ENCODE peak calls at places on chromosomes 2 and 18, in seven cellular contexts. D, T, A, G, V, S and H are unnamed samples.

GRCh38 chr18:47997338-47997780 is 66.9 kb upstream of the SMAD2 start:
- DNase-seq in G (no peak), S (no peak), V (no peak), T (no peak), D (no peak), A (no peak), H (no peak)

GRCh38 chr2:14288016-14288415 is 344.5 kb upstream of the LRATD1 start:
- DNase-seq in D (no peak), V (no peak), A (no peak), T (no peak), G (no peak), S (no peak), H (no peak)

GRCh38 chr18:12283256-12283655 is 24.8 kb upstream of the TUBB6 start:
- DNase-seq in A (no peak), T (no peak), S (no peak), G (no peak), V (no peak), D (no peak), H (no peak)

GRCh38 chr2:233129351-233129978 is 69.3 kb downstream of the INPP5D start:
- DNase-seq in D (no peak), A (no peak), G (no peak), V (no peak), S (no peak), T (no peak), H (no peak)

GRCh38 chr2:47833516-47833968 is 50.6 kb downstream of the MSH6 start:
- DNase-seq in A (no peak), G (no peak), V (no peak), S (no peak), T (no peak), D (no peak), H (no peak)

GRCh38 chr18:30415903-30416302 is 626.6 kb downstream of the DSC3 start:
- DNase-seq in D (no peak), V (no peak), A (no peak), S (no peak), G (no peak), T (no peak), H (no peak)

GRCh38 chr2:7190587-7191320 is 273.5 kb downstream of the RNF144A start:
- DNase-seq in S (no peak), V (no peak), T (no peak), G (no peak), A (no peak), D (no peak), H (no peak)

GRCh38 chr18:49768051-49768391 is 45.3 kb downstream of the ACAA2 start:
- DNase-seq in D (peak), T (no peak), S (no peak), G (peak), V (no peak), A (peak), H (no peak)

GRCh38 chr2:162245051-162245450 is 1.8 kb upstream of the FAP start:
- DNase-seq in S (no peak), G (no peak), A (no peak), T (no peak), V (no peak), D (no peak), H (no peak)

GRCh38 chr18:35438480-35439234 is 59.1 kb downstream of the INO80C start:
- DNase-seq in G (no peak), A (no peak), T (no peak), V (no peak), S (no peak), D (no peak), H (no peak)

GRCh38 chr2:118981627-118982026 is 39.6 kb downstream of the MARCO start:
- DNase-seq in T (no peak), G (no peak), A (no peak), S (no peak), V (no peak), D (no peak), H (no peak)

GRCh38 chr2:230809677-230810251 is 55.0 kb upstream of the ITM2C start:
- DNase-seq in D (no peak), A (no peak), S (no peak), T (no peak), G (no peak), V (no peak), H (no peak)

GRCh38 chr2:112480540-112481049 is 1.4 kb upstream of the TTL start:
- DNase-seq in T (no peak), A (no peak), V (no peak), G (no peak), D (no peak), S (no peak), H (no peak)

GRCh38 chr2:238493411-238493810 is 66.7 kb downstream of the ASB1 start:
- DNase-seq in V (no peak), D (no peak), G (no peak), S (no peak), T (no peak), A (no peak), H (no peak)

GRCh38 chr2:17901246-17901645 is 22.8 kb downstream of the KCNS3 start:
- DNase-seq in A (no peak), T (no peak), D (no peak), V (peak), G (peak), S (no peak), H (no peak)

GRCh38 chr2:233413529-233414272 is 59.4 kb downstream of the DGKD start:
- DNase-seq in A (peak), V (no peak), S (peak), D (no peak), T (no peak), G (peak), H (no peak)

GRCh38 chr2:85160946-85161625 is 27.9 kb downstream of the TCF7L1 start:
- DNase-seq in A (no peak), G (no peak), S (no peak), T (no peak), D (no peak), V (no peak), H (no peak)